ENCODE peak calls at places on chromosomes 16 and 17, in eight cellular contexts. Q is cardiac muscle cell; F is hepatic stellate cell; W is activated naive CD4-positive, alpha-beta T cell treated with anti-CD3 and anti-CD28 coated beads for 36 hours; E is AG20443; J is stimulated activated CD4-positive, alpha-beta T cell treated with anti-CD3 and anti-CD28 coated beads, Interleukin-4, amount 100 ng/mL, for 4 hours; G is kidney tubule cell; V is body of pancreas. P is an unnamed sample.

GRCh38 chr16:889586-889985 is 81.2 kb downstream of the LMF1 start:
- DNase-seq in Q (no peak), F (no peak), W (no peak), E (no peak), J (no peak), G (no peak), V (no peak), P (no peak)

GRCh38 chr17:61510991-61511390 is 58.8 kb downstream of the TBX4 start:
- DNase-seq in Q (no peak), F (no peak), W (no peak), E (no peak), J (no peak), G (no peak), V (no peak), P (no peak)

GRCh38 chr17:4944163-4944553 is 4.1 kb downstream of the RNF167 start:
- DNase-seq in Q (no peak), F (no peak), W (peak; percentile 73), E (no peak), J (peak; percentile 32), G (no peak), V (no peak), P (no peak)

GRCh38 chr17:63772801-63773271 is 561 bp downstream of the CCDC47 start:
- DNase-seq in Q (peak; percentile 30), F (peak; percentile 17), W (no peak), E (peak; percentile 17), J (no peak), G (peak; percentile 31), V (no peak), P (no peak)

GRCh38 chr17:76000016-76000754 is 470 bp upstream of the CDK3 start:
- DNase-seq in Q (peak; percentile 72), F (peak; percentile 83), W (peak; percentile 75), E (peak; percentile 81), J (peak; percentile 65), G (peak; percentile 48), V (peak; percentile 49), P (peak; percentile 85)

GRCh38 chr17:43456661-43457361 is 27.0 kb upstream of the DHX8 start:
- DNase-seq in Q (no peak), F (no peak), W (no peak), E (peak; percentile 44), J (no peak), G (peak; percentile 18), V (peak; percentile 48), P (no peak)

GRCh38 chr17:18267927-18268711 is 7.7 kb downstream of the MIEF2 start:
- DNase-seq in Q (peak; percentile 58), F (peak; percentile 50), W (no peak), E (peak; percentile 38), J (no peak), G (peak; percentile 82), V (no peak), P (no peak)

GRCh38 chr16:52318259-52319008 is 228.5 kb downstream of the TOX3 start:
- DNase-seq in Q (no peak), F (no peak), W (no peak), E (no peak), J (no peak), G (no peak), V (no peak), P (no peak)

GRCh38 chr16:52050418-52050817 is 496.5 kb downstream of the TOX3 start:
- DNase-seq in Q (no peak), F (no peak), W (no peak), E (no peak), J (no peak), G (peak; percentile 98), V (no peak), P (no peak)

P was measured in GM12892.